ENCODE peak calls at places on chromosome 16, in seven cellular contexts. E, I, C, V, T, P and X are unnamed samples.

GRCh38 chr16:89241187-89242003 is 23.9 kb downstream of the ZNF778 start:
- DNase-seq in E (no peak), I (peak), C (peak), V (peak), T (peak), P (peak), X (peak)

GRCh38 chr16:83954577-83955016 is 1.6 kb downstream of the OSGIN1 start:
- DNase-seq in E (no peak), I (no peak), C (peak), V (no peak), T (peak), P (peak), X (peak)

GRCh38 chr16:54939537-54940278 is 9.0 kb downstream of the IRX5 start:
- DNase-seq in E (no peak), I (peak), C (no peak), V (no peak), T (no peak), P (no peak), X (no peak)

GRCh38 chr16:10788665-10789064 is 29.9 kb downstream of the TVP23A start:
- DNase-seq in E (no peak), I (no peak), C (no peak), V (no peak), T (no peak), P (no peak), X (no peak)

GRCh38 chr16:55559233-55559632 is 7.3 kb upstream of the CAPNS2 start:
- DNase-seq in E (no peak), I (no peak), C (no peak), V (no peak), T (no peak), P (no peak), X (no peak)

GRCh38 chr16:49918257-49918656 is 62.3 kb upstream of the ZNF423 start:
- DNase-seq in E (no peak), I (no peak), C (no peak), V (no peak), T (no peak), P (peak), X (no peak)

GRCh38 chr16:48517493-48517892 is 92.5 kb downstream of the N4BP1 start:
- DNase-seq in E (no peak), I (no peak), C (no peak), V (no peak), T (no peak), P (no peak), X (no peak)

GRCh38 chr16:84832488-84833141 is 12.8 kb downstream of the CRISPLD2 start:
- DNase-seq in E (peak), I (peak), C (peak), V (peak), T (peak), P (peak), X (peak)

GRCh38 chr16:50861926-50862325 is 120.0 kb downstream of the CYLD start:
- DNase-seq in E (no peak), I (no peak), C (no peak), V (no peak), T (no peak), P (no peak), X (no peak)

GRCh38 chr16:15502041-15502725 is 67.8 kb downstream of the BMERB1 start:
- DNase-seq in E (no peak), I (no peak), C (no peak), V (no peak), T (no peak), P (no peak), X (no peak)

GRCh38 chr16:4381072-4381934 is 9.7 kb downstream of the VASN start:
- DNase-seq in E (no peak), I (no peak), C (no peak), V (no peak), T (no peak), P (no peak), X (peak)

GRCh38 chr16:52540910-52541309 is 6.0 kb downstream of the TOX3 start:
- DNase-seq in E (no peak), I (no peak), C (no peak), V (no peak), T (no peak), P (no peak), X (no peak)

GRCh38 chr16:89256651-89257254 is 39.2 kb downstream of the ZNF778 start:
- DNase-seq in E (no peak), I (peak), C (no peak), V (peak), T (no peak), P (no peak), X (peak)

GRCh38 chr16:74950511-74950910 is 34.4 kb downstream of the WDR59 start:
- DNase-seq in E (no peak), I (peak), C (no peak), V (no peak), T (no peak), P (no peak), X (no peak)

GRCh38 chr16:48608452-48608851 is 1.5 kb downstream of the N4BP1 start:
- DNase-seq in E (no peak), I (no peak), C (no peak), V (no peak), T (no peak), P (no peak), X (no peak)

GRCh38 chr16:66728117-66728787 is 23.2 kb downstream of the DYNC1LI2 start:
- DNase-seq in E (no peak), I (no peak), C (peak), V (no peak), T (no peak), P (peak), X (peak)

GRCh38 chr16:7321661-7322060 is 11.0 kb upstream of the RBFOX1 start:
- DNase-seq in E (no peak), I (no peak), C (no peak), V (no peak), T (no peak), P (no peak), X (no peak)

GRCh38 chr16:10539793-10540192 is 40.6 kb downstream of the EMP2 start:
- DNase-seq in E (no peak), I (no peak), C (no peak), V (no peak), T (no peak), P (no peak), X (no peak)

GRCh38 chr16:53457670-53458069 is 23.4 kb downstream of the RBL2 start:
- DNase-seq in E (no peak), I (no peak), C (no peak), V (no peak), T (no peak), P (no peak), X (no peak)

GRCh38 chr16:70681382-70682238 is 4.2 kb downstream of the MTSS2 start:
- DNase-seq in E (no peak), I (no peak), C (no peak), V (peak), T (no peak), P (no peak), X (no peak)

GRCh38 chr16:24652209-24652712 is 77.2 kb upstream of the TNRC6A start:
- DNase-seq in E (no peak), I (peak), C (no peak), V (no peak), T (no peak), P (no peak), X (no peak)

GRCh38 chr16:10122026-10122425 is 60.2 kb downstream of the GRIN2A start:
- DNase-seq in E (no peak), I (no peak), C (no peak), V (no peak), T (no peak), P (no peak), X (no peak)

GRCh38 chr16:48118841-48119240 is 37.0 kb downstream of the ABCC12 start:
- DNase-seq in E (no peak), I (no peak), C (no peak), V (no peak), T (no peak), P (no peak), X (no peak)

GRCh38 chr16:87855852-87856715 is 13.2 kb downstream of the SLC7A5 start:
- DNase-seq in E (no peak), I (peak), C (no peak), V (no peak), T (peak), P (no peak), X (peak)

DNA sequence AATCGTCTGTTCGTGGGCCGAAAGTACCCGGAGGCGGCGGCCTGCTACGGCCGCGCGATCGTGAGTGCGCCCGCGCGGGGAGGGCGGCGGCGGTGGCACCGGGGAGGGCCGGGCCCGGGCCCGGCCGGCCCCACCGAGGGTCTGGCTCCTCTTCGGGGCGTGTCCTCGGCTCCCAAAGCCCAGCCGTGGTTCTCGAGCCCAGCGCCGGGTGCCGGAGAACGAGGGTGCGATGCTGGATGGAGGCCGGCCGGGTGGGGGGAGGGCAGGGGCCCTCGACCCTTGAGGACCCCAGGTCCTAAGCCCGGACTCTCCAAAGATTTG is 375 bp downstream of the STUB1 start:
- DNase-seq in E (no peak), I (no peak), C (no peak), V (no peak), T (no peak), P (no peak), X (no peak)
- TF ChIP-seq POLR2A in E (no peak), I (no peak), C (no peak), V (no peak), T (no peak), P (no peak), X (no peak)

DNA sequence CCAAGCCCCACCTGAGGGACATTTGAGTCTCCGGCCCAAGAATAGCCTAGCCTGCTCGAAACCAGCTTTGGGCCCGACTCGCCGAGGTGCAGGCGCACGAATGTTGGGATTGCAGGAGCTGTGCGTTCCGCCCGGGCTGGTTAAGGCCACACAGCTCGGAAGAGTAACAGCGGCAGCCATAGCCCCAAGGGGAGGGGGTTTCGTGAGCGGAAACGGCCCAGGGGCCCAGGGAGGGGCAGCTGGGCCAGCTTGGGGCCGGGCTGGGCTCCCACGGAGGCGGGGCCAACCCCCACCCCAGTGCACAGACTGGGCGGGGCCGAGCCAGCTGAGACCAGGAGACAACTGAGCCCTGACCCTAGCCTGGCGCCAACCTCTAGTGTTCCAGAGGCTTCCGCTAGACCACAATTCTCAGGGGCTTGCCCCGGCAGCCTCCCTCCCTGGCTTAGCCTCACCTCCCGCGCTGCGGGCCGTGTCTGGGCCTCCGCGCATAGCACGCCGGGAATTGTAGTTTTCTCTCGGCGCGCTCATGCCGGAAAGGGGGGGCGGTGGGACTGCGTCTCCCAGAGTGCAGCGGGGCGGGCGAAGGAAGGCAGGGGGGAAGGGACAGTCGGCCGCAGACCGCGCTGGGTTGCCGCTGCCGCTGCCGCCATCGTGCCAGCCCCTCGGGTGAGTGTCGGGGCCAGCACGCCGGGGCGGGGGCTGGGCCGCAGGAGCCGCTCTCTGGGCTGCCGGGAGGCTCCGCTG is at the start of gene NUTF2:
- DNase-seq in E (peak), I (peak), C (peak), V (peak), T (peak), P (peak), X (peak)
- TF ChIP-seq CTCF in E (no peak), I (no peak), C (no peak), V (no peak), T (no peak), P (peak), X (no peak)

GRCh38 chr16:69618721-69619120 is 53.0 kb downstream of the NFAT5 start:
- DNase-seq in E (no peak), I (no peak), C (no peak), V (no peak), T (no peak), P (no peak), X (no peak)
- H3K4me3 ChIP-seq in E (no peak), I (no peak), C (no peak), V (no peak), T (no peak), P (no peak), X (no peak)

GRCh38 chr16:30657866-30658730 is at the start of gene FBRS:
- DNase-seq in E (peak), I (peak), C (peak), V (peak), T (peak), P (peak), X (peak)
- TF ChIP-seq POLR2A in E (no peak), I (no peak), C (peak), V (peak), T (peak), P (peak), X (peak)

GRCh38 chr16:80788016-80788415 is 16.4 kb downstream of the CDYL2 start:
- DNase-seq in E (no peak), I (no peak), C (no peak), V (no peak), T (no peak), P (no peak), X (no peak)

GRCh38 chr16:80784951-80785350 is 19.4 kb downstream of the CDYL2 start:
- DNase-seq in E (no peak), I (no peak), C (no peak), V (no peak), T (no peak), P (no peak), X (no peak)
- TF ChIP-seq CTCF in E (no peak), I (no peak), C (no peak), V (no peak), T (no peak), P (no peak), X (no peak)

DNA sequence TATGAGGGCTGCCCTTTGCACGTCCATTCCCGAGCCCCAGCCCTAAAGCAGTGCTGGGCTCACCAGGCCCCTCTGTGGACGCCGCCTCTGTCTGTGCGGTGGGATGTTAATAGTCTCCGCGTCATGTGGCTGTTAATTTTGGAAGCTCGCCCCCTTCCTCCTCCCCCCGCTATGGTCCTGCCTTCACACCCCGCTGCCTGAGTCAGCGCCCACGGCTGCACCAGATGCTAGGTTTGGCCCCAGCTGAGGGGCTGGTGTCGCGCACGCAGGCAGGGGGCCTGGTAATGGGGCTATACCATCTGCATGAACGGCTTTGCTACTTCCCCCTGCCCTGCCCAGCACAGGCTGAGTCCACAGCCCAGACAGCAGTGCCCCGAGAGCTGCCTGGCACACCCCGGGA is 4.1 kb upstream of the SSTR5 start:
- DNase-seq in E (no peak), I (no peak), C (no peak), V (no peak), T (no peak), P (no peak), X (no peak)
- H3K4me3 ChIP-seq in E (no peak), I (no peak), C (no peak), V (no peak), T (no peak), P (no peak), X (no peak)

DNA sequence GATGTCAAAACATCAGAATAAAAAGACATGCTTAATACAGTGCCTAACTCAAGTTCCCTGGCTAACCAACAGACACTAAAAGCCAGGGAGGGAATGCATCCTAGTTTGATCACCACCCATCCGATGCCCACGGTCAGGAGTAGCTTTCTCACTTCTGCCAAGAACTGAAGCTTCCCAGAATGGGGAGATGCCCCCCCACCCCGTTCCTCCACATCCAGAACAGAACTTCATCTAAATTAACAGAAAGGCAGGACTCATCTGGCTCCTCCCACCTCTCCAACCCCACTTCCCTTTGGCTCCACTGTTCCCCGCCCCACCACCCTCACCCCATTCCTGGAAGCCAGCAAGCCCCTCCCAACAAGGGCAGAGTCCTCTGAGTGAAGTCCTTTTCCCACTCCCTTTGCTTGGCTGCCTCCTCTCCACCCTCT is 33.7 kb downstream of the GDE1 start:
- DNase-seq in E (no peak), I (peak), C (no peak), V (no peak), T (no peak), P (no peak), X (no peak)
- TF ChIP-seq POLR2A in E (no peak), I (no peak), C (no peak), V (no peak), T (no peak), P (no peak), X (no peak)